ENCODE peak calls at places on chromosome 13, in four cellular contexts. P, Y, W and D are unnamed samples.

GRCh38 chr13:29676941-29677452 is 81.5 kb upstream of the SLC7A1 start:
- DNase-seq in P (no peak), Y (no peak), W (no peak), D (no peak)

GRCh38 chr13:78700121-78700910 is 41.4 kb upstream of the OBI1 start:
- DNase-seq in P (no peak), Y (no peak), W (no peak), D (no peak)

GRCh38 chr13:21039097-21039800 is 22.1 kb downstream of the LATS2 start:
- DNase-seq in P (no peak), Y (peak), W (no peak), D (no peak)

GRCh38 chr13:52665325-52665724 is 12.7 kb downstream of the SUGT1 start:
- DNase-seq in P (peak), Y (no peak), W (no peak), D (no peak)

GRCh38 chr13:32409561-32410440 is 18.1 kb downstream of the N4BP2L1 start:
- DNase-seq in P (no peak), Y (peak), W (no peak), D (no peak)

GRCh38 chr13:73477441-73477840 is 418.6 kb downstream of the KLF5 start:
- DNase-seq in P (no peak), Y (no peak), W (no peak), D (no peak)

GRCh38 chr13:110711778-110712070 is 1.8 kb upstream of the ING1 start:
- DNase-seq in P (peak), Y (no peak), W (no peak), D (no peak)

GRCh38 chr13:48253849-48254248 is 20.8 kb downstream of the ITM2B start:
- DNase-seq in P (peak), Y (no peak), W (no peak), D (no peak)

GRCh38 chr13:40479196-40479845 is 187.1 kb downstream of the FOXO1 start:
- DNase-seq in P (no peak), Y (no peak), W (no peak), D (no peak)

GRCh38 chr13:76892488-76892887 is 6.3 kb upstream of the KCTD12 start:
- DNase-seq in P (no peak), Y (no peak), W (no peak), D (no peak)

GRCh38 chr13:38830442-38831045 is 143.7 kb downstream of the FREM2 start:
- DNase-seq in P (no peak), Y (no peak), W (no peak), D (no peak)

GRCh38 chr13:110616103-110617101 is 1.1 kb downstream of the NAXD start:
- DNase-seq in P (peak), Y (peak), W (peak), D (no peak)

GRCh38 chr13:112446347-112446861 is 70.2 kb downstream of the SPACA7 start:
- DNase-seq in P (no peak), Y (no peak), W (no peak), D (no peak)

GRCh38 chr13:112446867-112447266 is 70.7 kb downstream of the SPACA7 start:
- DNase-seq in P (no peak), Y (no peak), W (no peak), D (no peak)

GRCh38 chr13:112447761-112448603 is 71.8 kb downstream of the SPACA7 start:
- DNase-seq in P (no peak), Y (no peak), W (no peak), D (no peak)

GRCh38 chr13:112448621-112449544 is 72.7 kb downstream of the SPACA7 start:
- DNase-seq in P (no peak), Y (no peak), W (no peak), D (no peak)

DNA sequence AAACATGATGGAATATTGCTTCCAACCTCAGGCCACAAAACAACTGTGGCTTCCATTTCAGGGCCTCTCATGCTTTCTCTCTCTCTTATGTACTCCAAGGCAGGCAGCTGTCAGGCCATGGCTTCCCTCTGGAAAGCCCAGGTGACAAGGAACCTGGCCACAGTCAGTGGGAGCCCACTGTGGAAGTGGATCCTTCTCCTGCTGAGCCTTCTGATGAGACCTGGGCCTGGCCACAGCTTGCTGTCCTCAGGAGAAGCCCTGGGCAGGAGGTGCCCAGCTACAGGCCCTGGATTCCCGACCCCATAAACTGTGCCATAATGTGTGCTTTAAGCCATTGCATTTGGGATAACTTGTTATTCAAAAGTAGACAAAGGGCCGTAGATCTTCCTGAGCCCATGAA is 71.2 kb downstream of the SPACA7 start:
- DNase-seq in P (no peak), Y (no peak), W (no peak), D (no peak)
- TF ChIP-seq HDAC6 in P (no peak), Y (no peak), W (no peak), D (no peak)

DNA sequence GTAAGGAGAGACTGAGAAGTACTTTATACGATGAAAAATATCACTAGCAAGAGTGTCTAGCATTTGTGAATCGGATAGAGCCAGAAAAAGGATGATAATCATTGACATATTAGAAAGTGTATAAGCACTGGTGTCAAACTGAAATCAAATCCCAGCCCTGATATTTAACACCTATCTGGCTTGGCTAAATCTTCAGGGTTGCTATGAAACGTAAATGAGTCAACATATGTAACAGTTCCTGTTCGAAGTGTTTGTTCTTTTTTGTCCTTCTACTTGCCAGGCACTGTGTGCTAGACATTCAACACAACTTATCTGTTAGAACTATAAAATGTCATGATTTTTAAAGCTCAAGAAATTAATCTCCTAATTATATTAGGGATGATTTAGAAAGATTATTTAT is 40.8 kb downstream of the SERPINE3 start:
- DNase-seq in P (no peak), Y (no peak), W (no peak), D (no peak)
- TF ChIP-seq SRF in P (no peak), Y (no peak), W (no peak), D (no peak)

GRCh38 chr13:36288794-36289391 is 8.7 kb downstream of the CCDC169 start:
- DNase-seq in P (no peak), Y (no peak), W (no peak), D (no peak)

GRCh38 chr13:36282818-36283432 is 14.7 kb downstream of the CCDC169 start:
- DNase-seq in P (peak), Y (no peak), W (peak), D (no peak)
- TF ChIP-seq HDAC6 in P (no peak), Y (no peak), W (no peak), D (no peak)

DNA sequence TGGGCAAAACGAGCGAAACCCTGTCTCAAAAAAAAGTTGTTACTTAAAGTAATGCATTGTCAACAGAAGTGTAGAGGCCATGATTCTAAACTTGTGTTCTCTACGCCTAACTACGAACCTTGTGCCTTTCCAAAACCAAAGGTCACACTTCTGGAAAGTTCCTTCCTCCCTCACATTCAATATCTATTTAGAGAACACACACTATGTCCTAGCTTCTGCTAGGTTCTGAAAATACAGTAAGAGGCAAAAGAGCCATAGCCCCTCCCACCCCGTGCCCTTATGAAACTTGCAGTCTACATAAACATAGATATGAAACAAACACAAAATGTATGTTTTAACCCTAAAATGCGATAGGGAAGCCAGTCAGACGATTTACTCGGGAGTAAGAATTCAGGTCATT is 36.4 kb downstream of the RNF6 start:
- DNase-seq in P (no peak), Y (no peak), W (no peak), D (no peak)
- TF ChIP-seq SRF in P (no peak), Y (no peak), W (no peak), D (no peak)

GRCh38 chr13:97284558-97284957 is 62.4 kb downstream of the MBNL2 start:
- DNase-seq in P (no peak), Y (no peak), W (no peak), D (no peak)
- TF ChIP-seq HDAC6 in P (no peak), Y (no peak), W (no peak), D (no peak)

GRCh38 chr13:113742000-113742441 is 17.0 kb upstream of the TMEM255B start:
- DNase-seq in P (peak), Y (no peak), W (peak), D (no peak)
- TF ChIP-seq SRF in P (no peak), Y (no peak), W (no peak), D (no peak)

GRCh38 chr13:28477709-28477973 is 17.3 kb downstream of the FLT1 start:
- DNase-seq in P (no peak), Y (no peak), W (peak), D (no peak)
- TF ChIP-seq HDAC6 in P (no peak), Y (no peak), W (no peak), D (no peak)

DNA sequence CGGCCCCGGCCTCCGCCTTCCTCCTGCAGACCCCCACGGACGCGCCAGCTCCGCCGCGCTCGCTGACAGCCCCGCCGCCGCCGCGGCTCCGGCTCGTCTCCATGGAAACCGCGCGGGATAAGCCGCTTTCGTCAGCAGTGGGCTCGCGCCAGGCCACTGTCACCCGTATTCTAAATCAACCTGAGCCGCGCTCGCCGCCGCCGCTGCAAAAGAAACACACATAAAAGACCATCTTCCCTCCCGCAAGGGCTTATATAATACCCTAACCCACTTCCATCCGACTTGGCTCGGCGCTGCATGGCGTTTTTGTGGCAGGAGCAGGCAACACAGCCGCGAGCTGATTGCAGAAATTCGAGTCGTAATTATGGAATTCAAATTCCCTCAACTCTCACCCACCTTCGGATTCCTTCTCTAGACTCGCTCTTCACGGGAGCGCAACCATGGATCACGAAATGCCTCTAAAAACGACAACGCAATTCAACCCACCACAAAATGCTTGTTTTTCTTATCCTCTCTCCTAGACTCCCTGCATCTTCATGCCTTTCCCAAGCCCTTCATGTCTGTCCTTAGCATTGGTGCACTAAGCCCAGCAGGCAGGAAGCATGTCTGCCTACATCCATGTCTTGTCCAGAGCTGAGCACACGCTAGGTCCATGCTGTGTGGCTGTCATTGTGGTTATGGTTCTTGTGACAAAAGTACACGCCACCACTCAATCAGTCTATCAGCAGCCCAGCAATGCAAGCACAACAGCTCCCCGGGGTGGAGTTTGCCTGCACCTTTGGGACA is at the start of gene AMER2:
- DNase-seq in P (no peak), Y (peak), W (no peak), D (no peak)
- TF ChIP-seq SRF in P (no peak), Y (no peak), W (no peak), D (no peak)